ENCODE peak calls at places on chromosome 1, in five cellular contexts. I, K, D, M and P are unnamed samples.

GRCh38 chr1:3016641-3017439 is 4.4 kb upstream of the ACTRT2 start:
- DNase-seq in I (peak; percentile 3), K (no peak), D (no peak), M (peak; percentile 2), P (no peak)

GRCh38 chr1:212791261-212791675 is 309 bp downstream of the NSL1 start:
- DNase-seq in D (no peak), K (no peak), M (no peak), I (no peak), P (no peak)

GRCh38 chr1:54340876-54341275 is 65.3 kb downstream of the SSBP3 start:
- DNase-seq in M (no peak), I (no peak), D (no peak), K (no peak), P (no peak)

GRCh38 chr1:51517361-51518032 is 1.6 kb downstream of the EPS15 start:
- DNase-seq in I (no peak), M (no peak), D (no peak), K (no peak), P (no peak)

GRCh38 chr1:205645494-205645893 is 13.7 kb upstream of the ELK4 start:
- DNase-seq in D (no peak), M (no peak), K (no peak), I (no peak), P (no peak)

GRCh38 chr1:71049951-71050598 is 2.5 kb upstream of the PTGER3 start:
- DNase-seq in D (peak; percentile 29), M (peak; percentile 14), I (no peak), K (peak; percentile 50), P (no peak)

GRCh38 chr1:39671793-39672550 is at the start of gene NT5C1A:
- DNase-seq in M (peak; percentile 33), K (no peak), D (no peak), I (peak; percentile 76), P (no peak)

GRCh38 chr1:230693221-230693620 is 20.7 kb downstream of the AGT start:
- DNase-seq in K (no peak), M (no peak), D (no peak), I (no peak), P (no peak)

GRCh38 chr1:185483647-185484450 is 166.8 kb upstream of the IVNS1ABP start:
- DNase-seq in K (peak; percentile 51), M (no peak), I (no peak), D (no peak), P (no peak)

GRCh38 chr1:107250169-107250568 is 109.3 kb downstream of the NTNG1 start:
- DNase-seq in D (no peak), M (no peak), I (no peak), K (no peak), P (no peak)

GRCh38 chr1:109105881-109106280 is 8.0 kb upstream of the ELAPOR1 start:
- DNase-seq in K (no peak), D (no peak), I (no peak), M (no peak), P (no peak)

GRCh38 chr1:19439464-19440171 is 45.7 kb downstream of the CAPZB start:
- DNase-seq in D (peak; percentile 37), K (no peak), I (peak; percentile 68), M (peak; percentile 59), P (no peak)

GRCh38 chr1:156461141-156461540 is 39.4 kb downstream of the MEF2D start:
- DNase-seq in M (no peak), I (no peak), D (no peak), K (no peak), P (no peak)

GRCh38 chr1:22978299-22978698 is 5.6 kb upstream of the LACTBL1 start:
- DNase-seq in D (no peak), M (no peak), K (peak; percentile 36), I (no peak), P (no peak)

GRCh38 chr1:207102146-207102545 is 1.9 kb upstream of the C4BPA start:
- DNase-seq in I (no peak), M (no peak), K (no peak), D (no peak), P (no peak)

GRCh38 chr1:208919371-208919770 is 664.1 kb upstream of the CAMK1G start:
- DNase-seq in M (no peak), D (no peak), I (no peak), K (no peak), P (no peak)

GRCh38 chr1:179047637-179048002 is 21.9 kb downstream of the FAM20B start:
- DNase-seq in I (no peak), M (no peak), D (no peak), K (no peak), P (no peak)

GRCh38 chr1:37553598-37553926 is 531 bp downstream of the SNIP1 start:
- DNase-seq in M (no peak), D (no peak), K (no peak), I (no peak), P (no peak)

GRCh38 chr1:65820983-65821382 is 28.3 kb downstream of the PDE4B start:
- DNase-seq in I (no peak), M (no peak), K (peak; percentile 81), D (no peak), P (no peak)

DNA sequence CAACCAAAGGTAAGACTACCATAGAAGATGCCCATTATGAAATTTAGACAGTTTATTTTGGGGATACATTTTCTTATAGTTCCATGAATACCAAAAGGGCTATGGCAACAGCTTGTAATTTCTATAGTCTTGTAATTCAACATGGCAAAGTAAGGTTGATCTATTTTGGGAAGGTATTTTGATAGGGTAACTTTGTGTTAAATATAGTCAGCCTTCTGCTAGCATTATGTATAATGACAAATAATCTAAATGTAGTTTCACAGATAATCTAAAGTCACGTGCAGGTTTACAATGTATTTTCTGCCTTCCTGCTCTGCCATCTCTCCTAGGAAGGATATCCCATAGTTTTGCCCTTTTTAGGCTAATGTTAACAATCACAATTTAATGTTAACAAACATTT is 85.9 kb upstream of the DPH5 start:
- DNase-seq in I (no peak), K (no peak), M (no peak), D (no peak), P (no peak)
- H3K4me3 ChIP-seq in I (no peak overlapping the region), K (no peak overlapping the region), M (no peak overlapping the region), D (peak overlapping the region; percentile 24), P (no peak overlapping the region)

DNA sequence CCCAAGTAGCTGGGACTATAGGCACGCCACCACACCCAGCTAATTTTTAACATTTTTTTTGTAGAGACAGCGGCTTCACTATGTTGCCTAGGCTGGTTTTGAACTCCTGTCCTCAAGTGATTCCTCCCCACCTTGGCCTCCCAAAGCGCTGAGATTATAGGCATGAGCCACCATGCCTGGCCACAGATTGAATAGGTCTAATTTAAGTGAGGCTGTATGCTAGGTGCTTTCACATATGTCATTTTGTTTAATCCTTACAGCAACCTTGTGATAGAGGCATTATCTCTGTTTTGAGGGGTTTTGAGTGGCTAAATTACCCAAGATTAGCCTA is 7.2 kb downstream of the INTS3 start:
- DNase-seq in I (no peak), K (no peak), D (no peak), M (no peak), P (no peak)
- H3K27ac ChIP-seq in I (peak overlapping the region; percentile 2), K (no peak overlapping the region), D (no peak overlapping the region), M (no peak overlapping the region), P (no peak overlapping the region)

GRCh38 chr1:43705334-43705733 is 2.0 kb upstream of the ST3GAL3 start:
- DNase-seq in M (no peak), D (no peak), I (no peak), K (no peak), P (no peak)

GRCh38 chr1:43707191-43708005 is at the start of gene ST3GAL3:
- DNase-seq in D (peak; percentile 87), I (peak; percentile 94), K (peak; percentile 73), M (peak; percentile 89), P (peak; percentile 82)

GRCh38 chr1:43704838-43705237 is 2.5 kb upstream of the ST3GAL3 start:
- DNase-seq in D (no peak), K (no peak), M (no peak), I (no peak), P (no peak)

GRCh38 chr1:43706598-43707190 is 642 bp upstream of the ST3GAL3 start:
- DNase-seq in I (no peak), M (no peak), K (no peak), D (no peak), P (no peak)

DNA sequence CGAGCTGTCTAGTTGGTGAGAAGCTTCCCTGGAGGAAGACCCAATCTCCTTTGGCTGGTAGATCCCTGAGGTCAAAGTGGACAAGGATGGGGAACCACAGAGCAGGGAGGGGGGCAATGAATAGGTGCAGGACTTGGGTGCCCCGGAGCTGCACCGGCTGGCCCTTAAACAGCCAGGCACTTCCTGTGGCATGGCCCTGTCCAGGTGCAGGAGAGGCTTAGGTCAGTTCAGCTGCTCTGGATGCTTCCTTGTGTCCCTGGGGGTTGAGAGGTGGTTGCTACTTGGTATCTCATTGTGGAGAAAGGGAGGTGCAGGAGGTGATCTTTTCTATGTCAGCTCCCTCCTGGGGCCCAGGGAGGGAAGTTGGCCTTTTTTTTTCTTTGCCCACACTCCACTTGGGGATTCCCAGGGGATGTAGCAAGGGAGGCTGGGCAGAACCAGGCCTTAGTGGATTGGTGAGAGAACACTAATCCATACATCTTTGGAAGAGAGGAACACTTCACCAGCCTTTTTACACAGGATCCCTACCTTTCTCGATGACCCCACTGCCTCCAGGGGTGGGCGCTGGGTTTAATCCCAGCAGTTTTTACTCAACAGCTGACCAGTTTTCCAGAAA is 1.2 kb upstream of the ST3GAL3 start:
- DNase-seq in M (no peak), D (no peak), K (no peak), I (no peak), P (no peak)
- H3K4me3 ChIP-seq in M (no peak overlapping the region), D (peak overlapping the region; percentile 78), K (peak overlapping the region; percentile 87), I (peak overlapping the region; percentile 95), P (no peak overlapping the region)

DNA sequence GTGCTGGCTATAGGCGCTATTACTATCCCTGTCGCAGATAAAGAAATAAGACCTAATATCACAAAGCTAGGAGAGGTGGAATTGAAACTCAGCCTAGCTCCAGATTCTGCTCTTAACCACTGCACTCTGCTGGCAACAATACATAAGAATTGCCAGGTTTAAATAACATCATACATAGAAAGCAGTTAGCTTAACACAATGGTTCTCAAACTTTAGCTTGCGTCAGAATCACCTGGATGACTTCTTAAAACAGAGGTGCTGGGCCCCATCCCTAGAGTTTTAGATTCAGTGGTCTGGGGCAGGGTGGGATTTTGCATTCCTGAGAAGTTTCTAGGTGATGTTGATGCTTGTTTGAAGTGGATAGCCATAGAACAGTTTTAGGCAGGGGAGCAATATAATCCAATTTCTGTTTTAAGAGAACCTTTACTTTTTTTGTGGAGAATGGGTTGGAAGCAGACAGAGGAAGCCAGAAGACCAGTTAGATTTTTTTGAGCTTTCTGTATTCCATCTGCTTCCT is 1.1 kb upstream of the POMGNT1 start:
- DNase-seq in D (no peak), I (no peak), K (no peak), M (no peak), P (no peak)
- H3K27ac ChIP-seq in D (no peak overlapping the region), I (peak overlapping the region; percentile 92), K (no peak overlapping the region), M (no peak overlapping the region), P (no peak overlapping the region)

DNA sequence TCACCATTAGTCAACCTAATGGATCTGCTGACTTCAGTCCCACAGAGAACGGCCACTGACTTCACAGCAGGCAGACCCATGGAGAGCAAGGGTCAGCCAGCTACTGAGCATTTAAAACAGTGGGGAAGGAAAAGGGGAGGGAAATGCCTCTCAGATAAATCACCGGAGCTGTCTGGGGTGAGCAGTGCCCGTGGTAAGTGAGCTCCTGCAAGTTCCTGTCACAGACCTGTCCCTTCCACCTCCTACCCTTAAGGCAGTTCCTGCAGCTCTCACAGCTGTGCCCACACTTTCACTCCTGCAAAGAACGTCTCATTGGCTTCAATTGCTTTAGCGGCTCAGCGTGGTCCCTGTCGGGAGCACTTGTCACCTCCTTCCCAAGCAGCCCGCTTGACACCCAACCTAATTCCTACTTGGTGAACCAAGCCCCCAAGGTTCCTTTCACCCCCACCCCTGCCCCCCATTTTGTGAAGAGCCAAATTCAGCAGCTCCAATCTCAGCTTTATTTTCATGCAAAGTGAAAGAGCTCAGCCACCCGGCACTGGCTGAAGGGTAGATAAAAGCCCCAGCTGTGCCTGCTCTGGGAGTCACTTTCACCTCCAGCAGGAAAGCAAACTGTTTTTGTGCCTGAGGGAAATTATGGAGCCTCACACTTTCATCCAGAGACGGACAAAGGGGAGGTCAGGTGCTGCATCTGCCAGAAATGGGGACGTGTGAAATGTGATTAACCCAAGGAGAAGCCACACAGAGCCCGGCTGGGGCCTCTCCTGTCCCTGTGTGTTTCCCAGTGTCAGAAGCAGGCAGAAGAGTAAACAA is 306.2 kb downstream of the TTLL7 start:
- DNase-seq in K (no peak), D (no peak), I (no peak), M (peak; percentile 5), P (no peak)
- H3K4me3 ChIP-seq in K (peak overlapping the region; percentile 10), D (no peak overlapping the region), I (peak overlapping the region; percentile 59), M (peak overlapping the region; percentile 46), P (peak overlapping the region; percentile 31)